ENCODE peak calls at places on chromosome 19, in four cellular contexts. One of them, this sample, is unnamed.

GRCh38 chr19:47514151-47514868 is 553 bp downstream of the NAPA start:
- DNase-seq in HCT116: no peak
- DNase-seq in HepG2: no peak
- DNase-seq in K562: no peak
- DNase-seq in this sample: no peak

GRCh38 chr19:34774857-34775256 is 1.8 kb upstream of the ZNF599 start:
- DNase-seq in HCT116: no peak
- DNase-seq in HepG2: no peak
- DNase-seq in K562: no peak
- DNase-seq in this sample: no peak

GRCh38 chr19:7478173-7478842 is 10.5 kb downstream of the PEX11G start:
- DNase-seq in HCT116: no peak
- DNase-seq in HepG2: no peak
- DNase-seq in K562: no peak
- DNase-seq in this sample: no peak

GRCh38 chr19:47373246-47374240 is 24.4 kb downstream of the DHX34 start:
- DNase-seq in HCT116: no peak
- DNase-seq in HepG2: no peak
- DNase-seq in K562: no peak
- DNase-seq in this sample: no peak

GRCh38 chr19:38684078-38684861 is 36.8 kb downstream of the ACTN4 start:
- DNase-seq in HCT116: peak
- DNase-seq in HepG2: no peak
- DNase-seq in K562: peak
- DNase-seq in this sample: peak

GRCh38 chr19:19151418-19151817 is 13.1 kb upstream of the TMEM161A start:
- DNase-seq in HCT116: no peak
- DNase-seq in HepG2: no peak
- DNase-seq in K562: no peak
- DNase-seq in this sample: no peak

GRCh38 chr19:44847144-44848035 is 1.3 kb downstream of the NECTIN2 start:
- DNase-seq in HCT116: peak
- DNase-seq in HepG2: peak
- DNase-seq in K562: peak
- DNase-seq in this sample: no peak

GRCh38 chr19:33159893-33160292 is 28.0 kb downstream of the WDR88 start:
- DNase-seq in HCT116: no peak
- DNase-seq in HepG2: no peak
- DNase-seq in K562: no peak
- DNase-seq in this sample: no peak

GRCh38 chr19:9149976-9150375 is 9.8 kb downstream of the ZNF317 start:
- DNase-seq in HCT116: no peak
- DNase-seq in HepG2: no peak
- DNase-seq in K562: no peak
- DNase-seq in this sample: no peak

GRCh38 chr19:13164370-13165090 is 14.3 kb downstream of the IER2 start:
- DNase-seq in HCT116: no peak
- DNase-seq in HepG2: peak
- DNase-seq in K562: peak
- DNase-seq in this sample: no peak

GRCh38 chr19:14615628-14616027 is 32.7 kb downstream of the CLEC17A start:
- DNase-seq in HCT116: no peak
- DNase-seq in HepG2: no peak
- DNase-seq in K562: no peak
- DNase-seq in this sample: no peak

GRCh38 chr19:48354332-48354992 is 9.3 kb downstream of the TMEM143 start:
- DNase-seq in HCT116: peak
- DNase-seq in HepG2: peak
- DNase-seq in K562: peak
- DNase-seq in this sample: peak

GRCh38 chr19:40692212-40692551 is 1.7 kb upstream of the NUMBL start:
- DNase-seq in HCT116: no peak
- DNase-seq in HepG2: no peak
- DNase-seq in K562: no peak
- DNase-seq in this sample: no peak

GRCh38 chr19:45368737-45369340 is 1.5 kb downstream of the ERCC2 start:
- DNase-seq in HCT116: no peak
- DNase-seq in HepG2: no peak
- DNase-seq in K562: no peak
- DNase-seq in this sample: no peak

GRCh38 chr19:18591735-18592385 is 3.3 kb downstream of the REX1BD start:
- DNase-seq in HCT116: no peak
- DNase-seq in HepG2: no peak
- DNase-seq in K562: no peak
- DNase-seq in this sample: no peak

GRCh38 chr19:4556574-4557185 is 2.8 kb downstream of the SEMA6B start:
- DNase-seq in HCT116: peak
- DNase-seq in HepG2: no peak
- DNase-seq in K562: peak
- DNase-seq in this sample: no peak

GRCh38 chr19:35224681-35225604 is 3.6 kb downstream of the FAM187B start:
- DNase-seq in HCT116: no peak
- DNase-seq in HepG2: no peak
- DNase-seq in K562: peak
- DNase-seq in this sample: no peak

GRCh38 chr19:4260605-4261191 is 13.8 kb downstream of the YJU2 start:
- DNase-seq in HCT116: no peak
- DNase-seq in HepG2: no peak
- DNase-seq in K562: no peak
- DNase-seq in this sample: no peak

GRCh38 chr19:5172859-5173577 is 167.6 kb downstream of the PTPRS start:
- DNase-seq in HCT116: peak
- DNase-seq in HepG2: no peak
- DNase-seq in K562: peak
- DNase-seq in this sample: peak

GRCh38 chr19:18202759-18203407 is 959 bp downstream of the RAB3A start:
- DNase-seq in HCT116: no peak
- DNase-seq in HepG2: no peak
- DNase-seq in K562: peak
- DNase-seq in this sample: no peak

GRCh38 chr19:6230991-6231448 is 48.8 kb downstream of the MLLT1 start:
- DNase-seq in HCT116: no peak
- DNase-seq in HepG2: no peak
- DNase-seq in K562: no peak
- DNase-seq in this sample: no peak

GRCh38 chr19:18379803-18380747 is 5.9 kb upstream of the GDF15 start:
- DNase-seq in HCT116: peak
- DNase-seq in HepG2: peak
- DNase-seq in K562: peak
- DNase-seq in this sample: peak

GRCh38 chr19:35222373-35223005 is 6.0 kb downstream of the FAM187B start:
- DNase-seq in HCT116: no peak
- DNase-seq in HepG2: no peak
- DNase-seq in K562: no peak
- DNase-seq in this sample: no peak

GRCh38 chr19:294341-294818 is 3.2 kb upstream of the PLPP2 start:
- DNase-seq in HCT116: no peak
- DNase-seq in HepG2: no peak
- DNase-seq in K562: no peak
- DNase-seq in this sample: no peak

GRCh38 chr19:35710784-35711723 is 6.7 kb downstream of the ZBTB32 start:
- DNase-seq in HCT116: no peak
- DNase-seq in HepG2: no peak
- DNase-seq in K562: no peak
- DNase-seq in this sample: no peak

GRCh38 chr19:43651758-43652545 is 12.3 kb upstream of the CADM4 start:
- DNase-seq in HCT116: no peak
- DNase-seq in HepG2: peak
- DNase-seq in K562: peak
- DNase-seq in this sample: peak

GRCh38 chr19:45568732-45569131 is 15.9 kb downstream of the OPA3 start:
- DNase-seq in HCT116: peak
- DNase-seq in HepG2: no peak
- DNase-seq in K562: no peak
- DNase-seq in this sample: no peak

GRCh38 chr19:39839678-39840327 is 5.8 kb upstream of the DYRK1B start:
- DNase-seq in HCT116: no peak
- DNase-seq in HepG2: no peak
- DNase-seq in K562: peak
- DNase-seq in this sample: no peak

GRCh38 chr19:14114854-14115253 is 2.7 kb downstream of the PRKACA start:
- DNase-seq in HCT116: no peak
- DNase-seq in HepG2: no peak
- DNase-seq in K562: peak
- DNase-seq in this sample: no peak

GRCh38 chr19:56671613-56671994 is at the start of gene ZNF835:
- DNase-seq in HCT116: no peak
- DNase-seq in HepG2: no peak
- DNase-seq in K562: peak
- DNase-seq in this sample: no peak

GRCh38 chr19:42279148-42279901 is 10.3 kb downstream of the CIC start:
- DNase-seq in HCT116: no peak
- DNase-seq in HepG2: no peak
- DNase-seq in K562: peak
- DNase-seq in this sample: no peak

GRCh38 chr19:42279902-42280760 is 11.1 kb downstream of the CIC start:
- DNase-seq in HCT116: peak
- DNase-seq in HepG2: peak
- DNase-seq in K562: peak
- DNase-seq in this sample: no peak

GRCh38 chr19:42276284-42276683 is 7.2 kb downstream of the CIC start:
- DNase-seq in HCT116: no peak
- DNase-seq in HepG2: no peak
- DNase-seq in K562: no peak
- DNase-seq in this sample: no peak

GRCh38 chr19:42276821-42277220 is 7.8 kb downstream of the CIC start:
- DNase-seq in HCT116: no peak
- DNase-seq in HepG2: no peak
- DNase-seq in K562: no peak
- DNase-seq in this sample: no peak

GRCh38 chr19:42277821-42278809 is 9.1 kb downstream of the CIC start:
- DNase-seq in HCT116: no peak
- DNase-seq in HepG2: no peak
- DNase-seq in K562: no peak
- DNase-seq in this sample: no peak
- H3K27ac ChIP-seq in HCT116: peak
- H3K27ac ChIP-seq in HepG2: peak
- H3K27ac ChIP-seq in K562: no peak
- H3K27ac ChIP-seq in this sample: peak

GRCh38 chr19:50568321-50569022 is at the start of gene LRRC4B:
- DNase-seq in HCT116: no peak
- DNase-seq in HepG2: no peak
- DNase-seq in K562: peak
- DNase-seq in this sample: no peak

GRCh38 chr19:50569023-50569697 is 925 bp upstream of the LRRC4B start:
- DNase-seq in HCT116: no peak
- DNase-seq in HepG2: no peak
- DNase-seq in K562: no peak
- DNase-seq in this sample: no peak

GRCh38 chr19:50567882-50568281 is 353 bp downstream of the LRRC4B start:
- DNase-seq in HCT116: no peak
- DNase-seq in HepG2: no peak
- DNase-seq in K562: no peak
- DNase-seq in this sample: no peak

GRCh38 chr19:50565984-50566903 is 2.0 kb downstream of the LRRC4B start:
- DNase-seq in HCT116: no peak
- DNase-seq in HepG2: no peak
- DNase-seq in K562: no peak
- DNase-seq in this sample: no peak

DNA sequence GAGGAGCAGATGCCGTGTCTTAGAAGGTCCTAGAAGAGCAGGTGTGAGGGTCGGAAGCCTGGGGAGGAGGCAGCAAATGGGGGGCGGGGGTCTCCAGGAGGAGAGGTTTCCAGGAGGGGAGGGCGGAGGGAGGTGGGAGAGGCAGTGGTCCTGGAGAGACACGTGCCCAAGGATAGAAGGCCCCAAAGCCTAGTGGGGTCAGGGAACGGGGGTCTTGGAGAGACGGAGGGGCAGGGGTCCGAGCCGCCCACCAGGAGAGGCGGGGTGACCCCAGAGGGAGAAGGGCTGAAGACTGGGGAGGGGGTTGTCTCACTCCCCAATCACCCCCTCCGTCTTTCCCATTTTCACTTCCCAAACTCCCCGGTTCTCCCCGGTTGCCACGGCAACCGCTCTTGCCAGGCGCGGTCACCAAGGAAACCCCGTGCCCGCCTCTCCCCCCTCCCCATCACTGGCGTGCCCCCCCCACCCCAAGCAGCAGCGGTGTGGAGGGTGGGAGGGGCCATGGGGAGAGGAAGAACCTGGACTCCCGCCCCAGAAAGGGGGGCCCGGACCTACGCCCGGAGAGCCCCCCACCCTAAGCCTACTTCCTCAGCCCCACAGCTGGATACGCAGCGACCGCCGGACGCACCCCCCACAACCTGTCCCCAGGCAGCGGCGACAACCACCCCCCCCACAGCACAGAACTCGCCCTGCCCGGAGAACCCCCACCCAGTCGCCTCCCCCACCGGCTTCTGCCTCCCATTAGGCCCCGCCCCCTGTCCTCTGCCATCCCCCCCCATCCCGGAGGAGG is 988 bp downstream of the LRRC4B start:
- DNase-seq in HCT116: no peak
- DNase-seq in HepG2: no peak
- DNase-seq in K562: peak
- DNase-seq in this sample: no peak
- TF ChIP-seq POLR2AphosphoS5 in HCT116: no peak
- TF ChIP-seq POLR2AphosphoS5 in HepG2: no peak
- TF ChIP-seq POLR2AphosphoS5 in K562: no peak
- TF ChIP-seq POLR2AphosphoS5 in this sample: no peak

GRCh38 chr19:31286491-31286890 is 62.7 kb downstream of the TSHZ3 start:
- DNase-seq in HCT116: no peak
- DNase-seq in HepG2: no peak
- DNase-seq in K562: no peak
- DNase-seq in this sample: no peak

GRCh38 chr19:31283701-31284100 is 65.5 kb downstream of the TSHZ3 start:
- DNase-seq in HCT116: no peak
- DNase-seq in HepG2: no peak
- DNase-seq in K562: no peak
- DNase-seq in this sample: no peak

GRCh38 chr19:31284621-31285020 is 64.6 kb downstream of the TSHZ3 start:
- DNase-seq in HCT116: no peak
- DNase-seq in HepG2: no peak
- DNase-seq in K562: no peak
- DNase-seq in this sample: no peak

GRCh38 chr19:31282346-31282745 is 66.9 kb downstream of the TSHZ3 start:
- DNase-seq in HCT116: no peak
- DNase-seq in HepG2: no peak
- DNase-seq in K562: no peak
- DNase-seq in this sample: no peak

DNA sequence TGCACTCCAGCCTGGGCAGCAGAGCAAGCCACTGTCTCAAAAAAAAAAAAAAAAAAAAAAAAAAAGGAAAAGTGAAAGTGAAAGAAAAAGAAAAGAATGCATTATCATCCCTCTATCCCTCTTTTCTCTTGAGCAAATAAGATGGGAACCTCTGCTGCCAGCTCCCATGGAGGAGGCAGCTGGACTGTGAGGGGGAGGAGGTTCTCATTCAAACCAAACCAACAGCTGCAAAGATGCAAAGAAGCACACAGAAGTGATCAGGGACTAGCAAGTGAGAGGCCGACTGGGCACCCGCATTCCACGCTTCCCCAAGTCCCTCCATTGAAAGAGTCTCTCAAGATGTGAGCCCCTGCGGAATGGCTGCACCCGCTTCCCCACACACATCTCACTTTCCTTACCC is 63.5 kb downstream of the TSHZ3 start:
- DNase-seq in HCT116: no peak
- DNase-seq in HepG2: no peak
- DNase-seq in K562: no peak
- DNase-seq in this sample: no peak
- TF ChIP-seq TCF7L2 in HCT116: no peak
- TF ChIP-seq TCF7L2 in HepG2: no peak
- TF ChIP-seq TCF7L2 in K562: no peak
- TF ChIP-seq TCF7L2 in this sample: no peak

GRCh38 chr19:55624109-55625003 is at the start of gene ZNF784:
- DNase-seq in HCT116: peak
- DNase-seq in HepG2: peak
- DNase-seq in K562: peak
- DNase-seq in this sample: no peak
- H3K27ac ChIP-seq in HCT116: peak
- H3K27ac ChIP-seq in HepG2: peak
- H3K27ac ChIP-seq in K562: peak
- H3K27ac ChIP-seq in this sample: peak

This sample was measured in Panc1.